ENCODE peak calls at places on chromosomes 3 and 15, in nine cellular contexts. H, O, T, U, D, V, B, F and Y are unnamed samples. For H3K4me1, the result is how much of the 10 kb centered on the place peaks cover.

GRCh38 chr3:100020876-100021644 is 93.2 kb downstream of the FILIP1L start:
- DNase-seq in H (no peak), O (no peak), T (no peak), U (no peak), D (no peak), V (no peak), B (no peak), F (peak), Y (peak)

GRCh38 chr3:66642015-66642414 is 141.2 kb upstream of the LRIG1 start:
- DNase-seq in H (no peak), O (no peak), T (no peak), U (no peak), D (no peak), V (no peak), B (no peak), F (no peak), Y (no peak)

GRCh38 chr3:188202358-188203138 is 48.6 kb downstream of the LPP start:
- DNase-seq in H (no peak), O (no peak), T (no peak), U (no peak), D (no peak), V (no peak), B (peak), F (no peak), Y (no peak)

GRCh38 chr15:73345658-73346057 is 23.1 kb downstream of the HCN4 start:
- DNase-seq in H (no peak), O (no peak), T (no peak), U (no peak), D (no peak), V (no peak), B (no peak), F (no peak), Y (no peak)

GRCh38 chr15:99631256-99631655 is 65.5 kb downstream of the MEF2A start:
- DNase-seq in H (no peak), O (no peak), T (peak), U (no peak), D (no peak), V (no peak), B (no peak), F (peak), Y (peak)

GRCh38 chr3:105473521-105474223 is 107.0 kb downstream of the ALCAM start:
- DNase-seq in H (no peak), O (no peak), T (no peak), U (no peak), D (no peak), V (no peak), B (no peak), F (no peak), Y (no peak)

GRCh38 chr3:4245671-4246070 is 57.5 kb upstream of the SETMAR start:
- DNase-seq in H (no peak), O (no peak), T (no peak), U (no peak), D (no peak), V (no peak), B (no peak), F (no peak), Y (no peak)

GRCh38 chr3:146217324-146217723 is 33.6 kb downstream of the PLSCR4 start:
- DNase-seq in H (no peak), O (no peak), T (no peak), U (no peak), D (no peak), V (no peak), B (no peak), F (no peak), Y (no peak)

GRCh38 chr3:160226026-160226739 is 961 bp downstream of the C3orf80 start:
- DNase-seq in H (no peak), O (no peak), T (peak), U (no peak), D (peak), V (peak), B (no peak), F (no peak), Y (peak)

GRCh38 chr15:61701455-61701854 is 358.8 kb downstream of the VPS13C start:
- DNase-seq in H (no peak), O (no peak), T (no peak), U (no peak), D (no peak), V (no peak), B (no peak), F (no peak), Y (no peak)

GRCh38 chr15:79572691-79573340 is 140.7 kb downstream of the MINAR1 start:
- DNase-seq in H (no peak), O (no peak), T (no peak), U (no peak), D (no peak), V (no peak), B (no peak), F (no peak), Y (no peak)

GRCh38 chr3:149542375-149543312 is 68.1 kb downstream of the TM4SF4 start:
- DNase-seq in H (no peak), O (no peak), T (no peak), U (no peak), D (peak), V (no peak), B (no peak), F (no peak), Y (no peak)

GRCh38 chr15:89108865-89109660 is 20.8 kb downstream of the ABHD2 start:
- DNase-seq in H (no peak), O (no peak), T (no peak), U (no peak), D (no peak), V (peak), B (no peak), F (no peak), Y (no peak)

GRCh38 chr3:171347017-171347979 is 112.9 kb downstream of the TNIK start:
- DNase-seq in H (no peak), O (peak), T (no peak), U (no peak), D (no peak), V (no peak), B (no peak), F (no peak), Y (peak)

GRCh38 chr3:193768069-193768391 is 175.0 kb downstream of the OPA1 start:
- DNase-seq in H (no peak), O (peak), T (no peak), U (no peak), D (no peak), V (peak), B (no peak), F (no peak), Y (peak)

GRCh38 chr3:17740703-17741102 is 1.7 kb downstream of the TBC1D5 start:
- DNase-seq in H (no peak), O (no peak), T (no peak), U (no peak), D (no peak), V (no peak), B (no peak), F (no peak), Y (no peak)

GRCh38 chr3:39962566-39962965 is 153.2 kb downstream of the MYRIP start:
- DNase-seq in H (no peak), O (peak), T (no peak), U (peak), D (no peak), V (no peak), B (no peak), F (no peak), Y (no peak)

GRCh38 chr15:77659350-77660321 is 26.9 kb upstream of the LINGO1 start:
- DNase-seq in H (no peak), O (no peak), T (peak), U (peak), D (peak), V (no peak), B (peak), F (no peak), Y (peak)

GRCh38 chr15:77870195-77871065 is 207.1 kb downstream of the TBC1D2B start:
- DNase-seq in H (peak), O (peak), T (peak), U (peak), D (peak), V (peak), B (peak), F (peak), Y (peak)

GRCh38 chr3:46930945-46931403 is 45.6 kb downstream of the CCDC12 start:
- DNase-seq in H (no peak), O (no peak), T (no peak), U (no peak), D (peak), V (peak), B (no peak), F (peak), Y (no peak)

GRCh38 chr3:111668912-111669488 is 73.9 kb upstream of the ZBED2 start:
- DNase-seq in H (no peak), O (no peak), T (no peak), U (no peak), D (no peak), V (no peak), B (peak), F (no peak), Y (no peak)

GRCh38 chr15:79834496-79834895 is 62.3 kb downstream of the MTHFS start:
- DNase-seq in H (no peak), O (peak), T (no peak), U (no peak), D (peak), V (no peak), B (no peak), F (no peak), Y (no peak)

GRCh38 chr3:98035208-98035607 is at the start of gene GABRR3:
- DNase-seq in H (no peak), O (no peak), T (no peak), U (no peak), D (no peak), V (no peak), B (no peak), F (no peak), Y (no peak)

GRCh38 chr3:57696861-57697321 is 4.0 kb upstream of the DENND6A start:
- DNase-seq in H (no peak), O (no peak), T (no peak), U (no peak), D (peak), V (no peak), B (no peak), F (no peak), Y (no peak)

GRCh38 chr3:16174389-16174788 is at the start of gene GALNT15:
- DNase-seq in H (peak), O (peak), T (peak), U (peak), D (peak), V (peak), B (no peak), F (peak), Y (peak)
- H3K4me3 ChIP-seq in H (peak), O (peak), T (peak), U (peak), D (no peak), V (peak), B (no peak), F (peak), Y (no peak)

GRCh38 chr3:141845407-141846049 is 30.9 kb upstream of the ATP1B3 start:
- DNase-seq in H (no peak), O (no peak), T (peak), U (no peak), D (no peak), V (no peak), B (no peak), F (no peak), Y (no peak)

GRCh38 chr3:141851411-141851810 is 25.0 kb upstream of the ATP1B3 start:
- DNase-seq in H (no peak), O (no peak), T (no peak), U (peak), D (no peak), V (no peak), B (no peak), F (no peak), Y (peak)

GRCh38 chr3:141853146-141853690 is 23.2 kb upstream of the ATP1B3 start:
- DNase-seq in H (no peak), O (peak), T (no peak), U (no peak), D (no peak), V (no peak), B (no peak), F (no peak), Y (no peak)

GRCh38 chr3:141846050-141846433 is 30.4 kb upstream of the ATP1B3 start:
- DNase-seq in H (no peak), O (no peak), T (no peak), U (no peak), D (no peak), V (no peak), B (no peak), F (no peak), Y (no peak)

DNA sequence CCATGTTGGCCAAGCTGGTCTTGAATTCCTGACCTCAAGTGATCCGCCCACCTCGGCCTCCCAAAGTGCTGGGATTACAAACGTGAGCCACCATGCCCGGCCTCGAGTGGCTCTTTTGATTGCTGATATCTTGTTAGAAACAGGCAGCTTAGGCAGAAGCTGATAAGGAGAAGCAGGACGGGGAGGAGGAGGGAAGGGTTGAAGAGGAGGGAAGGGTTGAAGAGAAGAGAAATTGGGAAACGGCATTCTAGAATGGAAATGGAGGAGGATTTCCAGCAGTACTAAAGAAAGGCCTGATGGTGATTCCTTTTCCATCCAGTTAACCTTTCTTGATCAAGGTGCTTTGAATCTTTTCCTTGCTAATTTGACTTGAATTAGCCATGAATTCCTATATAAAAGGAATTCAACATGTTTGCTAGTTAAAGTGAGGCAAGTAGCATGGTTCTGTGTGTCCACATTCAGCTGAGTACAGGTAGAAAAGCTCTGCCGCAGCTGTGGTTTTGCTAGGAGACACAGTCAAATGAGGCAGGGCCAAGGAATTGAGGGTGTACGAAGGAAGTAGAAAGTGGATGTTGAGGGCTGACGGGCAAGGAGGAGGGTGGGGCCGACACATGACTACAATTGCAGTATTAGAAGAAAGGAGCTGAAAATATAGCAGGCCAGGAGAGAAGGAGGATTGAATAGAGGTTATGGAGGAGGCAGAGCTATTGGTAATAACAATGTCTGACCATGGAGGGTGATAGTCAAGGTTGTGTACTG is 27.2 kb upstream of the ATP1B3 start:
- DNase-seq in H (no peak), O (peak), T (no peak), U (no peak), D (no peak), V (no peak), B (no peak), F (no peak), Y (no peak)
- TF ChIP-seq POLR2A in H (no peak), O (no peak), T (no peak), U (no peak), D (no peak), V (no peak), B (no peak), F (no peak), Y (no peak)

GRCh38 chr3:196127308-196128040 is 45.6 kb upstream of the TFRC start:
- DNase-seq in H (no peak), O (no peak), T (peak), U (no peak), D (no peak), V (no peak), B (no peak), F (no peak), Y (no peak)

GRCh38 chr3:196122021-196122687 is 40.3 kb upstream of the TFRC start:
- DNase-seq in H (no peak), O (no peak), T (no peak), U (no peak), D (no peak), V (no peak), B (no peak), F (no peak), Y (no peak)

GRCh38 chr3:196124608-196125007 is 42.7 kb upstream of the TFRC start:
- DNase-seq in H (no peak), O (no peak), T (no peak), U (no peak), D (no peak), V (no peak), B (no peak), F (no peak), Y (no peak)

GRCh38 chr3:196120291-196120951 is 38.5 kb upstream of the TFRC start:
- DNase-seq in H (no peak), O (peak), T (no peak), U (peak), D (no peak), V (no peak), B (no peak), F (no peak), Y (peak)

GRCh38 chr3:196122688-196123046 is 40.8 kb upstream of the TFRC start:
- DNase-seq in H (no peak), O (no peak), T (no peak), U (no peak), D (no peak), V (no peak), B (no peak), F (no peak), Y (no peak)
- H3K4me1 ChIP-seq in H (under half), O (under half), T (under half), U (under half), D (under half), V (under half), B (under half), F (under half), Y (under half)

DNA sequence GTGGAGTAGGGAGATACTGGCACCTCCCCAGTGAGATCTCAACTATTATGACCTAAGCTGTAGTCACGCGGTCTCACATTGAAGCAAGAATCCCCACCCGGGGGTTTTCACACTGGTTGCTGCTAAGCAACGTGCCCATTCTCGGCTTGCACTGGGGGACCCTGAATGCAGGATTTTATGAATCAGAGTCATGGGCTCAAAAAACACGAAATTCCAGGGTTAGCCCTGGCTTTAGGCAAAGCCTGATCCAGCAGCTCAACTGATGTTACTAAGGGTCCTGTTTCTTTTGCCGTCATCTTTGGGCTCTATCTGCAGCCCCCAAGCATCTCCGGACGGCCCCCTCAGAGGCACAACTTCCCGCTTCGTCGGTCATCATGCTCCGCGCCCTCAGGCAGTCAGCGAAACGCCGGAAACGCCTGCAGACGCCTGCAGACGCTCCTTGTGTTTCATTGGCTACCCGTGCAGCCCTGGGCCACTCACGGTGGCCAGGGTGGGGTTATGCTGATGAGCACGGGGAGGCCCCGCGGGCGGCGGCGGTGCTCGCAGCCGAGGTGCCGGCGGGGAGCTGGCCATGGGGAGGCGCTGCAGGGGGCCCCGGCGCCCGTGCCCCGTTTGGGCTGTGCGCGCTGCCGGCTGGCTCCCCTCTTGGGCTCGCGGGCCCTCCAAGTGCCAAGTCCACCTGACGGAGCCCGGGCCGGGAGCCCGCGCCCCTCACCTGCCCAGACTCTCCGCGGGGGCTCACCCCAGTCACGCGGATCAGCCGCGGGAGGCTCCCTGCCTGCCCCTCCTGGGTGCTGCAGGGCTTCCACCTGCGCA is 25.8 kb downstream of the EFCC1 start:
- DNase-seq in H (peak), O (peak), T (peak), U (peak), D (peak), V (peak), B (peak), F (peak), Y (peak)
- H3K4me3 ChIP-seq in H (peak), O (peak), T (peak), U (peak), D (peak), V (peak), B (peak), F (peak), Y (no peak)

GRCh38 chr15:42920281-42921048 is at the start of gene TTBK2:
- DNase-seq in H (peak), O (peak), T (peak), U (peak), D (peak), V (peak), B (peak), F (peak), Y (peak)
- TF ChIP-seq POLR2A in H (peak), O (peak), T (peak), U (peak), D (peak), V (peak), B (peak), F (peak), Y (peak)